ENCODE peak calls at places on chromosome 15, in eight cellular contexts. M is activated T-helper 1 cell treated with anti-CD3 and anti-CD28 coated beads, Interleukin-2, amount 50 U/mL, for 16 hours; P is keratinocyte; D is foreskin fibroblast; F is stimulated activated CD8-positive, alpha-beta memory T cell treated with anti-CD3 and anti-CD28 coated beads, Interleukin-12 subunit alpha, Interleukin-12 subunit beta, amount 100 ng/mL, for 1 hour; N is KG1; Q is HuH-7; C is NCI-H774. R is an unnamed sample.

GRCh38 chr15:69663441-69663840 is 210.8 kb downstream of the RPLP1 start:
- DNase-seq in M (no peak), N (no peak), D (no peak), C (no peak), P (no peak), Q (no peak), F (no peak), R (no peak)

GRCh38 chr15:42602501-42602900 is 27.1 kb downstream of the STARD9 start:
- DNase-seq in C (no peak), M (no peak), Q (no peak), D (no peak), N (no peak), P (no peak), F (no peak), R (no peak)

GRCh38 chr15:34436126-34436955 is 1.3 kb downstream of the GOLGA8A start:
- DNase-seq in F (no peak), M (no peak), Q (no peak), P (no peak), N (no peak), D (peak), C (no peak), R (no peak)

GRCh38 chr15:91522609-91523332 is 330.7 kb upstream of the SLCO3A1 start:
- DNase-seq in Q (no peak), P (no peak), F (no peak), D (peak), N (no peak), M (no peak), C (no peak), R (no peak)

GRCh38 chr15:78681306-78682012 is 40.4 kb upstream of the CHRNB4 start:
- DNase-seq in D (no peak), P (no peak), N (no peak), M (no peak), F (no peak), C (no peak), Q (no peak), R (no peak)

GRCh38 chr15:98169551-98169950 is 209.0 kb downstream of the ARRDC4 start:
- DNase-seq in M (no peak), N (no peak), C (no peak), F (peak), Q (no peak), D (no peak), P (no peak), R (no peak)

GRCh38 chr15:81924667-81925183 is 121.1 kb downstream of the MEX3B start:
- DNase-seq in D (no peak), P (no peak), C (no peak), N (no peak), F (no peak), Q (no peak), M (no peak), R (no peak)

GRCh38 chr15:82178061-82178460 is 84.5 kb downstream of the EFL1 start:
- DNase-seq in P (no peak), D (peak), N (no peak), Q (no peak), M (no peak), C (no peak), F (no peak), R (no peak)

GRCh38 chr15:100803158-100803440 is 76.5 kb upstream of the ALDH1A3 start:
- DNase-seq in D (no peak), F (no peak), M (no peak), C (no peak), Q (no peak), P (no peak), N (no peak), R (no peak)

GRCh38 chr15:25226360-25226759 is 212.5 kb downstream of the UBE3A start:
- DNase-seq in D (no peak), Q (no peak), P (no peak), F (no peak), M (no peak), C (no peak), N (no peak), R (no peak)

GRCh38 chr15:39582286-39582976 is 1.6 kb downstream of the THBS1 start:
- DNase-seq in M (no peak), F (no peak), Q (no peak), N (no peak), D (peak), P (peak), C (no peak), R (peak)

GRCh38 chr15:56244811-56245576 is 1.3 kb upstream of the RFX7 start:
- DNase-seq in D (no peak), Q (peak), P (no peak), F (peak), M (no peak), N (no peak), C (no peak), R (peak)

GRCh38 chr15:62344806-62345539 is 179.9 kb upstream of the C2CD4B start:
- DNase-seq in F (peak), Q (peak), C (no peak), M (peak), D (peak), N (no peak), P (peak), R (peak)

GRCh38 chr15:101225658-101226057 is 26.2 kb downstream of the CHSY1 start:
- DNase-seq in Q (no peak), F (no peak), D (no peak), P (no peak), N (no peak), C (no peak), M (no peak), R (no peak)